ENCODE peak calls at places on chromosomes 1 and 21, in ten cellular contexts. G is stimulated activated CD8-positive, alpha-beta memory T cell treated with anti-CD3 and anti-CD28 coated beads, Interleukin-12 subunit alpha, Interleukin-12 subunit beta, amount 100 ng/mL, for 1 hour; R is cardiac septum; O is AG04450; W is NCI-H1105; I is M059J; F is stimulated activated CD4-positive, alpha-beta T cell treated with anti-CD3 and anti-CD28 coated beads, Interleukin-4, amount 100 ng/mL, for 48 hours; J is nephron progenitor cell; L is COR-L47; Q is H7. S is an unnamed sample.

GRCh38 chr1:228146761-228147693 is 2.7 kb upstream of the GJC2 start:
- DNase-seq in G (no peak), R (no peak), O (no peak), W (no peak), I (no peak), F (no peak), J (no peak), L (no peak), Q (peak; percentile 43), S (no peak)

GRCh38 chr1:115457295-115457694 is 119.2 kb upstream of the NGF start:
- DNase-seq in G (no peak), R (no peak), O (no peak), W (peak; percentile 63), I (peak; percentile 29), F (no peak), J (no peak), L (peak; percentile 70), Q (no peak), S (peak; percentile 25)

GRCh38 chr1:246200225-246200624 is 306.9 kb downstream of the SMYD3 start:
- DNase-seq in G (no peak), R (no peak), O (peak; percentile 39), W (no peak), I (no peak), F (no peak), J (no peak), L (no peak), Q (no peak), S (no peak)

GRCh38 chr1:233127157-233127556 is 168.4 kb downstream of the PCNX2 start:
- DNase-seq in G (no peak), R (no peak), O (no peak), W (no peak), I (no peak), F (no peak), J (no peak), L (no peak), Q (no peak), S (no peak)

GRCh38 chr1:13228343-13228781 is 2.4 kb upstream of the PRAMEF18 start:
- DNase-seq in G (peak; percentile 19), R (peak; percentile 41), O (no peak), W (peak; percentile 12), I (peak; percentile 43), F (peak; percentile 28), J (no peak), L (no peak), Q (no peak), S (peak; percentile 2)

GRCh38 chr1:26221094-26221493 is 12.9 kb upstream of the CEP85 start:
- DNase-seq in G (no peak), R (no peak), O (no peak), W (no peak), I (no peak), F (no peak), J (no peak), L (no peak), Q (no peak), S (no peak)

GRCh38 chr21:24225432-24225831 is 1381.8 kb downstream of the MRPL39 start:
- DNase-seq in G (no peak), R (no peak), O (peak; percentile 18), W (no peak), I (peak; percentile 4), F (no peak), J (no peak), L (no peak), Q (no peak), S (no peak)

GRCh38 chr21:34983680-34984086 is 65.4 kb downstream of the RUNX1 start:
- DNase-seq in G (peak; percentile 32), R (no peak), O (no peak), W (no peak), I (peak; percentile 97), F (peak; percentile 64), J (no peak), L (no peak), Q (no peak), S (no peak)

GRCh38 chr21:35375115-35375514 is 326.0 kb upstream of the RUNX1 start:
- DNase-seq in G (no peak), R (no peak), O (peak; percentile 39), W (no peak), I (peak; percentile 82), F (no peak), J (no peak), L (no peak), Q (no peak), S (no peak)

GRCh38 chr1:215083408-215083961 is 948 bp downstream of the KCNK2 start:
- DNase-seq in G (no peak), R (no peak), O (no peak), W (peak; percentile 44), I (peak; percentile 36), F (no peak), J (peak; percentile 59), L (peak; percentile 32), Q (peak; percentile 22), S (no peak)

GRCh38 chr1:205258313-205259176 is 30.8 kb downstream of the TMCC2 start:
- DNase-seq in G (no peak), R (no peak), O (no peak), W (no peak), I (peak; percentile 71), F (no peak), J (no peak), L (no peak), Q (peak; percentile 70), S (no peak)

GRCh38 chr1:232150770-232151548 is 479.0 kb downstream of the SIPA1L2 start:
- DNase-seq in G (no peak), R (no peak), O (no peak), W (no peak), I (peak; percentile 54), F (no peak), J (no peak), L (no peak), Q (no peak), S (no peak)

GRCh38 chr1:110053557-110054428 is 16.7 kb downstream of the ALX3 start:
- DNase-seq in G (peak; percentile 34), R (no peak), O (no peak), W (peak; percentile 23), I (peak; percentile 41), F (peak; percentile 55), J (peak; percentile 88), L (no peak), Q (peak; percentile 90), S (peak; percentile 5)

GRCh38 chr1:153678519-153679336 is at the start of gene NPR1:
- DNase-seq in G (no peak), R (peak; percentile 84), O (no peak), W (peak; percentile 31), I (peak; percentile 35), F (no peak), J (peak; percentile 55), L (peak; percentile 7), Q (peak; percentile 93), S (no peak)

GRCh38 chr1:214558002-214558770 is 6.8 kb upstream of the PTPN14 start:
- DNase-seq in G (no peak), R (no peak), O (peak; percentile 61), W (no peak), I (peak; percentile 97), F (no peak), J (peak; percentile 42), L (no peak), Q (no peak), S (no peak)

GRCh38 chr1:113912594-113913311 is 7.6 kb downstream of the DCLRE1B start:
- DNase-seq in G (no peak), R (no peak), O (peak; percentile 69), W (no peak), I (peak; percentile 81), F (no peak), J (no peak), L (no peak), Q (no peak), S (no peak)

GRCh38 chr1:82836246-82836645 is 1035.5 kb downstream of the ADGRL2 start:
- DNase-seq in G (no peak), R (no peak), O (no peak), W (no peak), I (no peak), F (no peak), J (no peak), L (no peak), Q (no peak), S (no peak)

GRCh38 chr1:55723001-55723400 is 507.8 kb upstream of the USP24 start:
- DNase-seq in G (no peak), R (no peak), O (no peak), W (no peak), I (peak; percentile 63), F (no peak), J (no peak), L (no peak), Q (no peak), S (no peak)

GRCh38 chr1:44645466-44646244 is 28.6 kb downstream of the TMEM53 start:
- DNase-seq in G (no peak), R (no peak), O (no peak), W (no peak), I (no peak), F (no peak), J (no peak), L (no peak), Q (no peak), S (no peak)

GRCh38 chr1:9715536-9716226 is 64.2 kb downstream of the PIK3CD start:
- DNase-seq in G (no peak), R (no peak), O (no peak), W (no peak), I (no peak), F (no peak), J (no peak), L (no peak), Q (peak; percentile 54), S (no peak)

GRCh38 chr1:174156437-174156836 is 2.9 kb upstream of the RABGAP1L start:
- DNase-seq in G (no peak), R (no peak), O (no peak), W (no peak), I (no peak), F (no peak), J (no peak), L (no peak), Q (no peak), S (no peak)

GRCh38 chr1:201537966-201538617 is 835 bp upstream of the NAV1 start:
- DNase-seq in G (no peak), R (no peak), O (no peak), W (no peak), I (peak; percentile 73), F (no peak), J (no peak), L (no peak), Q (peak; percentile 69), S (no peak)